ENCODE peak calls at places on chromosomes 16 and 17, in nine cellular contexts. One of them, this sample, is unnamed.
A peak's percentile ranks its signal among the peaks of the same experiment; 100 is the strongest.

GRCh38 chr16:49706620-49707355 is 149.1 kb downstream of the ZNF423 start:
- DNase-seq in fibroblast of the aortic adventitia: no peak
- DNase-seq in heart right ventricle: no peak
- DNase-seq in colonic mucosa: no peak
- DNase-seq in mucosa of descending colon: no peak
- DNase-seq in GM10248: no peak
- DNase-seq in AG04450: no peak
- DNase-seq in RWPE1: no peak
- DNase-seq in ascending aorta: no peak
- DNase-seq in this sample: no peak

GRCh38 chr16:11329080-11329491 is 16.2 kb upstream of the RMI2 start:
- DNase-seq in fibroblast of the aortic adventitia: no peak
- DNase-seq in heart right ventricle: no peak
- DNase-seq in RWPE1: no peak
- DNase-seq in ascending aorta: no peak
- DNase-seq in colonic mucosa: no peak
- DNase-seq in mucosa of descending colon: no peak
- DNase-seq in AG04450: no peak
- DNase-seq in GM10248: peak; percentile 63
- DNase-seq in this sample: no peak

GRCh38 chr16:77271532-77272426 is 72.6 kb downstream of the SYCE1L start:
- DNase-seq in ascending aorta: no peak
- DNase-seq in mucosa of descending colon: no peak
- DNase-seq in colonic mucosa: no peak
- DNase-seq in GM10248: no peak
- DNase-seq in heart right ventricle: no peak
- DNase-seq in RWPE1: no peak
- DNase-seq in fibroblast of the aortic adventitia: no peak
- DNase-seq in AG04450: no peak
- DNase-seq in this sample: no peak

GRCh38 chr17:73480740-73481139 is 163.5 kb downstream of the SDK2 start:
- DNase-seq in fibroblast of the aortic adventitia: no peak
- DNase-seq in AG04450: no peak
- DNase-seq in GM10248: no peak
- DNase-seq in mucosa of descending colon: no peak
- DNase-seq in heart right ventricle: peak; percentile 48
- DNase-seq in ascending aorta: no peak
- DNase-seq in colonic mucosa: no peak
- DNase-seq in RWPE1: no peak
- DNase-seq in this sample: no peak

GRCh38 chr17:43360376-43360738 is 38.4 kb upstream of the ARL4D start:
- DNase-seq in RWPE1: peak; percentile 40
- DNase-seq in heart right ventricle: peak; percentile 66
- DNase-seq in ascending aorta: peak; percentile 90
- DNase-seq in colonic mucosa: peak; percentile 39
- DNase-seq in mucosa of descending colon: peak; percentile 69
- DNase-seq in GM10248: peak; percentile 47
- DNase-seq in AG04450: no peak
- DNase-seq in fibroblast of the aortic adventitia: peak; percentile 89
- DNase-seq in this sample: no peak

GRCh38 chr16:23148166-23148512 is 1.1 kb downstream of the USP31 start:
- DNase-seq in GM10248: no peak
- DNase-seq in fibroblast of the aortic adventitia: no peak
- DNase-seq in RWPE1: no peak
- DNase-seq in colonic mucosa: no peak
- DNase-seq in mucosa of descending colon: no peak
- DNase-seq in heart right ventricle: no peak
- DNase-seq in ascending aorta: no peak
- DNase-seq in AG04450: no peak
- DNase-seq in this sample: no peak

GRCh38 chr17:68320311-68320865 is 29.1 kb downstream of the ARSG start:
- DNase-seq in mucosa of descending colon: no peak
- DNase-seq in ascending aorta: no peak
- DNase-seq in AG04450: no peak
- DNase-seq in fibroblast of the aortic adventitia: no peak
- DNase-seq in heart right ventricle: no peak
- DNase-seq in GM10248: no peak
- DNase-seq in colonic mucosa: no peak
- DNase-seq in RWPE1: no peak
- DNase-seq in this sample: no peak

GRCh38 chr17:79087428-79088143 is 13.0 kb downstream of the ENGASE start:
- DNase-seq in heart right ventricle: peak; percentile 57
- DNase-seq in RWPE1: peak; percentile 74
- DNase-seq in fibroblast of the aortic adventitia: peak; percentile 52
- DNase-seq in AG04450: no peak
- DNase-seq in ascending aorta: peak; percentile 83
- DNase-seq in mucosa of descending colon: peak; percentile 86
- DNase-seq in colonic mucosa: peak; percentile 78
- DNase-seq in GM10248: peak; percentile 85
- DNase-seq in this sample: no peak

GRCh38 chr17:76539631-76540271 is at the start of gene PRCD:
- DNase-seq in RWPE1: no peak
- DNase-seq in mucosa of descending colon: no peak
- DNase-seq in ascending aorta: no peak
- DNase-seq in GM10248: no peak
- DNase-seq in colonic mucosa: no peak
- DNase-seq in AG04450: no peak
- DNase-seq in fibroblast of the aortic adventitia: no peak
- DNase-seq in heart right ventricle: no peak
- DNase-seq in this sample: peak; percentile 72

GRCh38 chr17:6187836-6188235 is 117.7 kb downstream of the WSCD1 start:
- DNase-seq in GM10248: no peak
- DNase-seq in AG04450: no peak
- DNase-seq in ascending aorta: peak; percentile 24
- DNase-seq in heart right ventricle: no peak
- DNase-seq in mucosa of descending colon: no peak
- DNase-seq in fibroblast of the aortic adventitia: no peak
- DNase-seq in colonic mucosa: no peak
- DNase-seq in RWPE1: peak; percentile 32
- DNase-seq in this sample: no peak

GRCh38 chr16:228917-229730 is at the start of gene LUC7L:
- DNase-seq in ascending aorta: peak; percentile 92
- DNase-seq in AG04450: peak; percentile 45
- DNase-seq in mucosa of descending colon: peak; percentile 90
- DNase-seq in RWPE1: peak; percentile 85
- DNase-seq in colonic mucosa: peak; percentile 91
- DNase-seq in fibroblast of the aortic adventitia: peak; percentile 82
- DNase-seq in heart right ventricle: peak; percentile 89
- DNase-seq in GM10248: peak; percentile 92
- DNase-seq in this sample: peak; percentile 94

GRCh38 chr17:358491-359133 is 6.0 kb upstream of the RPH3AL start:
- DNase-seq in fibroblast of the aortic adventitia: no peak
- DNase-seq in AG04450: no peak
- DNase-seq in GM10248: no peak
- DNase-seq in ascending aorta: peak; percentile 63
- DNase-seq in mucosa of descending colon: no peak
- DNase-seq in heart right ventricle: no peak
- DNase-seq in colonic mucosa: no peak
- DNase-seq in RWPE1: no peak
- DNase-seq in this sample: no peak

GRCh38 chr17:21161498-21162393 is 35.0 kb downstream of the DHRS7B start:
- DNase-seq in fibroblast of the aortic adventitia: peak; percentile 95
- DNase-seq in ascending aorta: no peak
- DNase-seq in AG04450: no peak
- DNase-seq in RWPE1: no peak
- DNase-seq in heart right ventricle: no peak
- DNase-seq in mucosa of descending colon: no peak
- DNase-seq in GM10248: no peak
- DNase-seq in colonic mucosa: no peak
- DNase-seq in this sample: no peak

GRCh38 chr17:3813171-3813570 is 12.2 kb upstream of the ITGAE start:
- DNase-seq in AG04450: no peak
- DNase-seq in ascending aorta: no peak
- DNase-seq in heart right ventricle: no peak
- DNase-seq in GM10248: no peak
- DNase-seq in RWPE1: no peak
- DNase-seq in colonic mucosa: no peak
- DNase-seq in mucosa of descending colon: no peak
- DNase-seq in fibroblast of the aortic adventitia: no peak
- DNase-seq in this sample: no peak

GRCh38 chr16:1188781-1189189 is 35.9 kb downstream of the CACNA1H start:
- DNase-seq in GM10248: peak; percentile 75
- DNase-seq in ascending aorta: no peak
- DNase-seq in heart right ventricle: peak; percentile 45
- DNase-seq in fibroblast of the aortic adventitia: peak; percentile 34
- DNase-seq in mucosa of descending colon: peak; percentile 58
- DNase-seq in AG04450: no peak
- DNase-seq in RWPE1: peak; percentile 60
- DNase-seq in colonic mucosa: peak; percentile 42
- DNase-seq in this sample: no peak

GRCh38 chr16:5036228-5037156 is 2.8 kb upstream of the NAGPA start:
- DNase-seq in AG04450: no peak
- DNase-seq in ascending aorta: no peak
- DNase-seq in RWPE1: no peak
- DNase-seq in mucosa of descending colon: no peak
- DNase-seq in fibroblast of the aortic adventitia: peak; percentile 48
- DNase-seq in heart right ventricle: no peak
- DNase-seq in colonic mucosa: no peak
- DNase-seq in GM10248: no peak
- DNase-seq in this sample: peak; percentile 40

GRCh38 chr16:71894229-71894920 is 956 bp upstream of the IST1 start:
- DNase-seq in RWPE1: peak; percentile 14
- DNase-seq in ascending aorta: peak; percentile 72
- DNase-seq in fibroblast of the aortic adventitia: peak; percentile 68
- DNase-seq in mucosa of descending colon: peak; percentile 71
- DNase-seq in AG04450: no peak
- DNase-seq in heart right ventricle: peak; percentile 49
- DNase-seq in colonic mucosa: peak; percentile 70
- DNase-seq in GM10248: no peak
- DNase-seq in this sample: no peak

GRCh38 chr17:36792849-36793248 is 144.4 kb upstream of the LHX1 start:
- DNase-seq in mucosa of descending colon: no peak
- DNase-seq in colonic mucosa: no peak
- DNase-seq in RWPE1: no peak
- DNase-seq in AG04450: no peak
- DNase-seq in GM10248: no peak
- DNase-seq in fibroblast of the aortic adventitia: no peak
- DNase-seq in ascending aorta: no peak
- DNase-seq in heart right ventricle: no peak
- DNase-seq in this sample: no peak

GRCh38 chr16:20074089-20074956 is 633 bp upstream of the GPR139 start:
- DNase-seq in colonic mucosa: no peak
- DNase-seq in RWPE1: no peak
- DNase-seq in ascending aorta: no peak
- DNase-seq in mucosa of descending colon: no peak
- DNase-seq in heart right ventricle: no peak
- DNase-seq in fibroblast of the aortic adventitia: no peak
- DNase-seq in GM10248: no peak
- DNase-seq in AG04450: no peak
- DNase-seq in this sample: no peak
- TF ChIP-seq CTCF in colonic mucosa: no peak
- TF ChIP-seq CTCF in RWPE1: no peak
- TF ChIP-seq CTCF in ascending aorta: no peak
- TF ChIP-seq CTCF in mucosa of descending colon: no peak
- TF ChIP-seq CTCF in heart right ventricle: no peak
- TF ChIP-seq CTCF in fibroblast of the aortic adventitia: no peak
- TF ChIP-seq CTCF in GM10248: no peak
- TF ChIP-seq CTCF in AG04450: no peak
- TF ChIP-seq CTCF in this sample: no peak

DNA sequence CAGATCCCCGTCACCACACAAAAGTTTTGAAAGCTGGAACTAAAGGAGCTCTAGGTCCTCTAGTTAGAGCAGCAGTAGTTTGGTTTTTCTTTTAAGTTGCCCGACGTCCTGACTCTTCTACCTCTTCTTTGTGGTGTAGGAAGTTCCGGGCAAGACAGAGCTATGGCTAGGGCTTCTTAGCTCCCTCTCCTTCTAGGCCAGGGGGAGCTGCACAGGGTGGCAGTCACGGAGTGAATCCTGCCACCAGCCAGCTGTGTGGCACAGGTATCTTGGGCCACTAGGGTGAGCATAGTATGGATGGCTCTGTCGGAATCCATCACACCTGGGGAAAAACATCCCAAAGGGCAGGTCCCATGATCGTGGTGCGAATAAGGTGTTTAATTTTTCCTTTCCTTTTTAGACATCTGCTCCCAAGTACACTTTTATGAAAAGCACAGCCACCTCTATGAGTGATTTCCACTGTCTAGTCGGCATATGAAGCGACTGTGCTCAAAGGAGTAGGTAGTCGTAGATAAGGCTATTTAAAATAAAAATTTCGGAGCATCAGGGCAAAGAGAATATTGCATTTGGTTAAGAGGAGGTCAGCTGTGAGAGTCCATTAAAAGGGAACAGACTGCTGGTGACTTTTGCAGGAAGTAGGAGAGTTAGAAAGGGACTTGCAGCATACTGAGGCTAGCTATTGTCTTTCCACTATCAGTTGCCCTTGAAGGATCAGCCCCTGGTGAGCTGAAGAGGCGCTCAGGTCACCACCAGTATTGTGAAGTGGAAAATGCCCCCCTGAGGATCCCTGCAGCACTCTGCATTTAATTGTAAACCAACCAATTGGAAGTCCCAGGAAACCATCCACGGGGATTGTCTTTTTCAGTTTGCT is 2.1 kb downstream of the PRKCA start:
- DNase-seq in fibroblast of the aortic adventitia: no peak
- DNase-seq in mucosa of descending colon: peak; percentile 47
- DNase-seq in AG04450: no peak
- DNase-seq in GM10248: no peak
- DNase-seq in heart right ventricle: no peak
- DNase-seq in RWPE1: no peak
- DNase-seq in ascending aorta: no peak
- DNase-seq in colonic mucosa: peak; percentile 50
- DNase-seq in this sample: no peak
- TF ChIP-seq CTCF in fibroblast of the aortic adventitia: no peak
- TF ChIP-seq CTCF in mucosa of descending colon: no peak
- TF ChIP-seq CTCF in AG04450: peak; percentile 4
- TF ChIP-seq CTCF in GM10248: no peak
- TF ChIP-seq CTCF in heart right ventricle: no peak
- TF ChIP-seq CTCF in RWPE1: no peak
- TF ChIP-seq CTCF in ascending aorta: no peak
- TF ChIP-seq CTCF in colonic mucosa: peak; percentile 20
- TF ChIP-seq CTCF in this sample: peak; percentile 51

GRCh38 chr16:84749072-84749471 is 49.3 kb downstream of the USP10 start:
- DNase-seq in heart right ventricle: no peak
- DNase-seq in AG04450: no peak
- DNase-seq in GM10248: no peak
- DNase-seq in ascending aorta: no peak
- DNase-seq in RWPE1: no peak
- DNase-seq in mucosa of descending colon: no peak
- DNase-seq in fibroblast of the aortic adventitia: no peak
- DNase-seq in colonic mucosa: no peak
- DNase-seq in this sample: no peak
- TF ChIP-seq CTCF in heart right ventricle: no peak
- TF ChIP-seq CTCF in AG04450: peak; percentile 38
- TF ChIP-seq CTCF in GM10248: no peak
- TF ChIP-seq CTCF in ascending aorta: no peak
- TF ChIP-seq CTCF in RWPE1: no peak
- TF ChIP-seq CTCF in mucosa of descending colon: no peak
- TF ChIP-seq CTCF in fibroblast of the aortic adventitia: no peak
- TF ChIP-seq CTCF in colonic mucosa: no peak
- TF ChIP-seq CTCF in this sample: peak; percentile 9

GRCh38 chr16:3992297-3993051 is 112.0 kb upstream of the CREBBP start:
- DNase-seq in RWPE1: no peak
- DNase-seq in mucosa of descending colon: peak; percentile 46
- DNase-seq in GM10248: no peak
- DNase-seq in colonic mucosa: no peak
- DNase-seq in AG04450: no peak
- DNase-seq in ascending aorta: no peak
- DNase-seq in fibroblast of the aortic adventitia: no peak
- DNase-seq in heart right ventricle: no peak
- DNase-seq in this sample: no peak
- TF ChIP-seq CTCF in RWPE1: no peak
- TF ChIP-seq CTCF in mucosa of descending colon: no peak
- TF ChIP-seq CTCF in GM10248: no peak
- TF ChIP-seq CTCF in colonic mucosa: no peak
- TF ChIP-seq CTCF in AG04450: no peak
- TF ChIP-seq CTCF in ascending aorta: peak; percentile 19
- TF ChIP-seq CTCF in fibroblast of the aortic adventitia: no peak
- TF ChIP-seq CTCF in heart right ventricle: peak; percentile 29
- TF ChIP-seq CTCF in this sample: peak; percentile 31

GRCh38 chr17:70879389-70879788 is 710.1 kb downstream of the KCNJ2 start:
- DNase-seq in colonic mucosa: no peak
- DNase-seq in AG04450: no peak
- DNase-seq in heart right ventricle: no peak
- DNase-seq in GM10248: no peak
- DNase-seq in ascending aorta: no peak
- DNase-seq in mucosa of descending colon: no peak
- DNase-seq in RWPE1: no peak
- DNase-seq in fibroblast of the aortic adventitia: no peak
- DNase-seq in this sample: no peak
- TF ChIP-seq CTCF in colonic mucosa: no peak
- TF ChIP-seq CTCF in AG04450: no peak
- TF ChIP-seq CTCF in heart right ventricle: no peak
- TF ChIP-seq CTCF in GM10248: no peak
- TF ChIP-seq CTCF in ascending aorta: no peak
- TF ChIP-seq CTCF in mucosa of descending colon: no peak
- TF ChIP-seq CTCF in RWPE1: no peak
- TF ChIP-seq CTCF in fibroblast of the aortic adventitia: no peak
- TF ChIP-seq CTCF in this sample: no peak

This sample was measured in chondrocyte.